ENCODE peak calls at places on chromosomes 12 and 14, in six cellular contexts. One of them, this sample, is unnamed.

GRCh38 chr14:61335049-61335448 is 13.7 kb downstream of the PRKCH start:
- DNase-seq in A549: no peak
- DNase-seq in uterus: no peak
- DNase-seq in AG09319: no peak
- DNase-seq in bronchial epithelial cell: no peak
- DNase-seq in dermis microvascular lymphatic vessel endothelial cell: no peak
- DNase-seq in this sample: no peak

GRCh38 chr12:82461393-82461792 is 103.1 kb downstream of the METTL25 start:
- DNase-seq in A549: peak
- DNase-seq in uterus: no peak
- DNase-seq in AG09319: no peak
- DNase-seq in bronchial epithelial cell: peak
- DNase-seq in dermis microvascular lymphatic vessel endothelial cell: peak
- DNase-seq in this sample: peak

GRCh38 chr12:19692091-19692490 is 252.8 kb downstream of the AEBP2 start:
- DNase-seq in A549: no peak
- DNase-seq in uterus: no peak
- DNase-seq in AG09319: no peak
- DNase-seq in bronchial epithelial cell: no peak
- DNase-seq in dermis microvascular lymphatic vessel endothelial cell: no peak
- DNase-seq in this sample: no peak

GRCh38 chr14:53032161-53032803 is 81.4 kb upstream of the FERMT2 start:
- DNase-seq in A549: peak
- DNase-seq in uterus: no peak
- DNase-seq in AG09319: peak
- DNase-seq in bronchial epithelial cell: peak
- DNase-seq in dermis microvascular lymphatic vessel endothelial cell: no peak
- DNase-seq in this sample: peak

GRCh38 chr14:105918496-105919262 is 392.3 kb downstream of the TMEM121 start:
- DNase-seq in A549: no peak
- DNase-seq in uterus: no peak
- DNase-seq in AG09319: no peak
- DNase-seq in bronchial epithelial cell: no peak
- DNase-seq in dermis microvascular lymphatic vessel endothelial cell: no peak
- DNase-seq in this sample: no peak

GRCh38 chr14:106327234-106327633 is 800.9 kb downstream of the TMEM121 start:
- DNase-seq in A549: no peak
- DNase-seq in uterus: no peak
- DNase-seq in AG09319: no peak
- DNase-seq in bronchial epithelial cell: no peak
- DNase-seq in dermis microvascular lymphatic vessel endothelial cell: no peak
- DNase-seq in this sample: no peak

GRCh38 chr12:23566133-23566532 is 383.3 kb downstream of the SOX5 start:
- DNase-seq in A549: no peak
- DNase-seq in uterus: no peak
- DNase-seq in AG09319: no peak
- DNase-seq in bronchial epithelial cell: no peak
- DNase-seq in dermis microvascular lymphatic vessel endothelial cell: no peak
- DNase-seq in this sample: no peak

GRCh38 chr12:39102474-39103209 is 197.3 kb upstream of the CPNE8 start:
- DNase-seq in A549: no peak
- DNase-seq in uterus: no peak
- DNase-seq in AG09319: no peak
- DNase-seq in bronchial epithelial cell: peak
- DNase-seq in dermis microvascular lymphatic vessel endothelial cell: no peak
- DNase-seq in this sample: no peak

GRCh38 chr12:23771230-23771949 is 178.1 kb downstream of the SOX5 start:
- DNase-seq in A549: no peak
- DNase-seq in uterus: no peak
- DNase-seq in AG09319: no peak
- DNase-seq in bronchial epithelial cell: no peak
- DNase-seq in dermis microvascular lymphatic vessel endothelial cell: peak
- DNase-seq in this sample: no peak

GRCh38 chr14:54836231-54836630 is 66.4 kb downstream of the GCH1 start:
- DNase-seq in A549: no peak
- DNase-seq in uterus: no peak
- DNase-seq in AG09319: no peak
- DNase-seq in bronchial epithelial cell: no peak
- DNase-seq in dermis microvascular lymphatic vessel endothelial cell: no peak
- DNase-seq in this sample: no peak

GRCh38 chr12:71299541-71300376 is 139.8 kb upstream of the LGR5 start:
- DNase-seq in A549: no peak
- DNase-seq in uterus: no peak
- DNase-seq in AG09319: no peak
- DNase-seq in bronchial epithelial cell: peak
- DNase-seq in dermis microvascular lymphatic vessel endothelial cell: no peak
- DNase-seq in this sample: peak

GRCh38 chr12:106736051-106736957 is 38.2 kb upstream of the RIC8B start:
- DNase-seq in A549: peak
- DNase-seq in uterus: no peak
- DNase-seq in AG09319: no peak
- DNase-seq in bronchial epithelial cell: peak
- DNase-seq in dermis microvascular lymphatic vessel endothelial cell: no peak
- DNase-seq in this sample: no peak

GRCh38 chr12:49131973-49132461 is 822 bp upstream of the TUBA1B start:
- DNase-seq in A549: no peak
- DNase-seq in uterus: no peak
- DNase-seq in AG09319: no peak
- DNase-seq in bronchial epithelial cell: no peak
- DNase-seq in dermis microvascular lymphatic vessel endothelial cell: no peak
- DNase-seq in this sample: no peak

This sample was measured in LoVo.